ENCODE peak calls at places on chromosomes 6 and 20, in eight cellular contexts. C is left ventricle myocardium inferior, O is breast epithelium, L is ovary, G is testis, B is stomach, D is hepatocyte, S is adrenal gland. E is an unnamed sample. For H3K4me1, the result is how much of the 10 kb centered on the place peaks cover.

GRCh38 chr6:27188206-27188884 is 59.2 kb upstream of the PRSS16 start:
- DNase-seq in C (peak), O (no peak), L (peak), G (peak), B (peak), D (peak), S (peak), E (no peak)

GRCh38 chr6:30323806-30324205 is 2.9 kb upstream of the TRIM39 start:
- DNase-seq in C (no peak), O (no peak), L (no peak), G (no peak), B (no peak), D (no peak), S (no peak), E (no peak)

GRCh38 chr6:100664274-100665040 is 199.7 kb upstream of the SIM1 start:
- DNase-seq in C (no peak), O (no peak), L (no peak), G (no peak), B (no peak), D (peak), S (no peak), E (no peak)

GRCh38 chr6:128806274-128806673 is 76.7 kb upstream of the LAMA2 start:
- DNase-seq in C (no peak), O (no peak), L (no peak), G (no peak), B (no peak), D (no peak), S (no peak), E (no peak)

GRCh38 chr20:31909253-31910070 is 39.0 kb downstream of the TTLL9 start:
- DNase-seq in C (no peak), O (no peak), L (no peak), G (no peak), B (no peak), D (no peak), S (no peak), E (no peak)

GRCh38 chr6:152816055-152816454 is 65.5 kb downstream of the VIP start:
- DNase-seq in C (no peak), O (no peak), L (no peak), G (no peak), B (no peak), D (no peak), S (no peak), E (no peak)

GRCh38 chr6:67496191-67496590 is 1138.9 kb upstream of the ADGRB3 start:
- DNase-seq in C (no peak), O (no peak), L (no peak), G (no peak), B (no peak), D (no peak), S (no peak), E (no peak)

GRCh38 chr20:34562643-34563042 is 4.1 kb downstream of the MAP1LC3A start:
- DNase-seq in C (no peak), O (no peak), L (no peak), G (no peak), B (no peak), D (no peak), S (no peak), E (no peak)

GRCh38 chr6:117533775-117534174 is 51.3 kb downstream of the DCBLD1 start:
- DNase-seq in C (no peak), O (no peak), L (no peak), G (no peak), B (no peak), D (no peak), S (no peak), E (no peak)

GRCh38 chr6:26280409-26280808 is 84.6 kb upstream of the BTN3A2 start:
- DNase-seq in C (no peak), O (no peak), L (no peak), G (no peak), B (no peak), D (no peak), S (no peak), E (no peak)

GRCh38 chr6:26199057-26199772 is 112.0 kb downstream of the HFE start:
- DNase-seq in C (peak), O (no peak), L (peak), G (peak), B (peak), D (peak), S (peak), E (peak)

GRCh38 chr6:117263353-117263927 is 1.9 kb upstream of the VGLL2 start:
- DNase-seq in C (no peak), O (no peak), L (no peak), G (no peak), B (no peak), D (no peak), S (no peak), E (no peak)

GRCh38 chr20:25327521-25328235 is 63.0 kb downstream of the ABHD12 start:
- DNase-seq in C (no peak), O (no peak), L (no peak), G (no peak), B (no peak), D (no peak), S (no peak), E (no peak)

GRCh38 chr20:19683168-19683567 is 74.9 kb upstream of the RIN2 start:
- DNase-seq in C (no peak), O (no peak), L (no peak), G (no peak), B (no peak), D (no peak), S (no peak), E (no peak)

GRCh38 chr6:94454231-94454630 is 1034.9 kb upstream of the EPHA7 start:
- DNase-seq in C (no peak), O (no peak), L (no peak), G (no peak), B (no peak), D (no peak), S (no peak), E (no peak)

GRCh38 chr20:44585042-44585968 is 2.9 kb downstream of the PKIG start:
- DNase-seq in C (no peak), O (no peak), L (no peak), G (no peak), B (no peak), D (no peak), S (no peak), E (no peak)

GRCh38 chr20:562232-562897 is 18.8 kb upstream of the CSNK2A1 start:
- DNase-seq in C (no peak), O (no peak), L (no peak), G (no peak), B (no peak), D (no peak), S (no peak), E (no peak)

GRCh38 chr20:43737925-43738324 is 11.1 kb upstream of the GTSF1L start:
- DNase-seq in C (no peak), O (no peak), L (no peak), G (no peak), B (no peak), D (no peak), S (no peak), E (no peak)

GRCh38 chr6:137102050-137102848 is 57.5 kb upstream of the IL20RA start:
- DNase-seq in C (no peak), O (no peak), L (no peak), G (no peak), B (no peak), D (no peak), S (no peak), E (no peak)

GRCh38 chr6:30325873-30326445 is 768 bp upstream of the TRIM39 start:
- DNase-seq in C (no peak), O (no peak), L (no peak), G (peak), B (no peak), D (peak), S (peak), E (peak)

GRCh38 chr20:40687384-40688128 is 1.5 kb downstream of the MAFB start:
- DNase-seq in C (peak), O (peak), L (peak), G (peak), B (peak), D (peak), S (peak), E (no peak)

GRCh38 chr6:138970159-138970558 is 17.9 kb downstream of the REPS1 start:
- DNase-seq in C (no peak), O (no peak), L (no peak), G (no peak), B (no peak), D (no peak), S (no peak), E (no peak)

GRCh38 chr6:149614352-149614751 is 34.2 kb downstream of the KATNA1 start:
- DNase-seq in C (no peak), O (no peak), L (no peak), G (no peak), B (no peak), D (no peak), S (no peak), E (no peak)

GRCh38 chr6:127343753-127344659 is 597 bp upstream of the ECHDC1 start:
- DNase-seq in C (no peak), O (no peak), L (no peak), G (peak), B (no peak), D (peak), S (no peak), E (no peak)

GRCh38 chr6:43840490-43841218 is 70.6 kb downstream of the VEGFA start:
- DNase-seq in C (no peak), O (no peak), L (no peak), G (no peak), B (no peak), D (no peak), S (no peak), E (no peak)

GRCh38 chr6:24908555-24908954 is 27.2 kb downstream of the RIPOR2 start:
- DNase-seq in C (no peak), O (no peak), L (no peak), G (no peak), B (no peak), D (no peak), S (no peak), E (no peak)

GRCh38 chr6:134744301-134744700 is 205.6 kb downstream of the ALDH8A1 start:
- DNase-seq in C (no peak), O (no peak), L (no peak), G (no peak), B (no peak), D (no peak), S (no peak), E (no peak)

GRCh38 chr20:59043698-59044097 is 1.1 kb upstream of the PRELID3B start:
- DNase-seq in C (no peak), O (no peak), L (no peak), G (no peak), B (no peak), D (no peak), S (no peak), E (peak)

GRCh38 chr6:30855429-30856069 is 28.8 kb upstream of the DDR1 start:
- DNase-seq in C (no peak), O (no peak), L (no peak), G (no peak), B (no peak), D (peak), S (no peak), E (no peak)

GRCh38 chr6:47292944-47293343 is 16.8 kb downstream of the TNFRSF21 start:
- DNase-seq in C (no peak), O (no peak), L (no peak), G (no peak), B (no peak), D (no peak), S (no peak), E (no peak)

GRCh38 chr20:56003966-56004365 is 1.4 kb downstream of the CBLN4 start:
- DNase-seq in C (no peak), O (no peak), L (peak), G (peak), B (no peak), D (peak), S (peak), E (no peak)

GRCh38 chr6:28981833-28982475 is 23.2 kb downstream of the ZNF311 start:
- DNase-seq in C (peak), O (peak), L (peak), G (peak), B (peak), D (peak), S (peak), E (peak)
- TF ChIP-seq CTCF in C (no peak), O (no peak), L (no peak), G (peak), B (no peak), D (no peak), S (peak), E (no peak)

DNA sequence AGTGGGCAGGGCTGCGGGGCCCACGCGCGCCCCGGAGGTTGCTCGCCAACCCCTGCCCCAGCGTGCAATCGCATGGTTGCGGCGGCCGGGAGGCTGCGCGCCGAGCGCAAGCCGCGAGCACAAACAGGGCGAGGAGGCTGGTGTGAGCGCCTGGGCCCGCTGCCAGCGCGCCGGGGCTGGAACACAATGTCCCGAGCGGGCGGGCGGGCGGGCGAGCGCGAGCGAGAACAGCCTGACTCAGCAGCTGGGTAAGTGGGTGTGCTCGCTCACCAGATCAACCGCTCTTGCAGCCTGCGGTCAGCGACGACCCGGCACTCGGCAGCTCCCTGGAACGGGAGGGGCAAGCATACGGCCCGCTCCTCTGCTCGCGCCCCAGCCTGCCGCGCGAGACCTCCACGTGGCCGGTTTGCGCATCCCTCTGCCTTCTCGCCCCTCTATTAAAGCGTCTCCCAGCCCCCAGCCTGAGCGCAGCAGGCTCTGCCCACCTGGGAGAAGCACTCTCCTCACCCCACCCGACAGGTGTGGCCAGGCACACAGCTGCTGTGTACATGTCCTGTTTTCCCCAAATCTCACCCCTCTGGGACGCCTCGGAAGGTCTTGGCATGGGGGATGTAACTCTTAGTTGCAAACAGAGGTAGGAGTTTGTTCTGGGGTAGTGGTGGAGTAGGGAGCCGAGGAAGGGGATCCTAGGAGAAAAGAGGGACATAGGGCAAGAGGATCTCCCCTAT is 8.7 kb upstream of the ARMC12 start:
- DNase-seq in C (peak), O (peak), L (peak), G (peak), B (peak), D (peak), S (peak), E (peak)
- H3K4me1 ChIP-seq in C (half or more), O (under half), L (under half), G (half or more), B (half or more), D (half or more), S (half or more), E (half or more)

GRCh38 chr6:86193821-86194220 is 551.1 kb upstream of the SYNCRIP start:
- DNase-seq in C (no peak), O (no peak), L (no peak), G (no peak), B (no peak), D (no peak), S (no peak), E (no peak)

GRCh38 chr6:86192123-86192522 is 549.4 kb upstream of the SYNCRIP start:
- DNase-seq in C (no peak), O (no peak), L (no peak), G (peak), B (no peak), D (peak), S (no peak), E (no peak)
- TF ChIP-seq CTCF in C (no peak), O (no peak), L (no peak), G (peak), B (peak), D (peak), S (no peak), E (no peak)

GRCh38 chr20:2875690-2876203 is 2.5 kb downstream of the PTPRA start:
- DNase-seq in C (no peak), O (no peak), L (no peak), G (no peak), B (no peak), D (no peak), S (no peak), E (no peak)
- H3K4me1 ChIP-seq in C (half or more), O (under half), L (under half), G (under half), B (half or more), D (under half), S (under half), E (under half)

GRCh38 chr20:46087161-46087560 is 2.6 kb downstream of the NCOA5 start:
- DNase-seq in C (no peak), O (no peak), L (no peak), G (no peak), B (no peak), D (no peak), S (no peak), E (no peak)

GRCh38 chr20:46089338-46090094 is at the start of gene NCOA5:
- DNase-seq in C (peak), O (peak), L (peak), G (peak), B (peak), D (peak), S (peak), E (peak)

GRCh38 chr20:46089076-46089337 is 755 bp downstream of the NCOA5 start:
- DNase-seq in C (no peak), O (no peak), L (no peak), G (no peak), B (no peak), D (peak), S (no peak), E (no peak)

GRCh38 chr20:46090095-46090388 is 280 bp upstream of the NCOA5 start:
- DNase-seq in C (no peak), O (no peak), L (no peak), G (no peak), B (no peak), D (no peak), S (no peak), E (no peak)

GRCh38 chr20:46088409-46089075 is 1.2 kb downstream of the NCOA5 start:
- DNase-seq in C (no peak), O (no peak), L (no peak), G (no peak), B (no peak), D (peak), S (no peak), E (no peak)
- TF ChIP-seq CTCF in C (no peak), O (no peak), L (no peak), G (no peak), B (no peak), D (no peak), S (peak), E (peak)

GRCh38 chr20:49698477-49698876 is 15.2 kb downstream of the B4GALT5 start:
- DNase-seq in C (no peak), O (no peak), L (no peak), G (no peak), B (no peak), D (no peak), S (no peak), E (no peak)
- H3K4me1 ChIP-seq in C (half or more), O (under half), L (under half), G (under half), B (half or more), D (under half), S (under half), E (under half)

E was measured in CD8-positive, alpha-beta T cell.